ENCODE peak calls at places on chromosomes 11 and 22, in four cellular contexts. One of them, this sample, is unnamed.

GRCh38 chr11:88439356-88439755 is 101.8 kb upstream of the CTSC start:
- DNase-seq in NCI-H460: no peak
- DNase-seq in fibroblast of lung: no peak
- DNase-seq in fibroblast of gingiva: no peak
- DNase-seq in this sample: no peak

GRCh38 chr11:20154381-20154780 is 5.9 kb downstream of the DBX1 start:
- DNase-seq in NCI-H460: no peak
- DNase-seq in fibroblast of lung: peak; percentile 8
- DNase-seq in fibroblast of gingiva: peak; percentile 28
- DNase-seq in this sample: no peak

GRCh38 chr11:31417357-31417756 is 47.7 kb downstream of the DNAJC24 start:
- DNase-seq in NCI-H460: no peak
- DNase-seq in fibroblast of lung: no peak
- DNase-seq in fibroblast of gingiva: no peak
- DNase-seq in this sample: no peak

GRCh38 chr11:71286701-71287643 is 34.6 kb upstream of the SHANK2 start:
- DNase-seq in NCI-H460: no peak
- DNase-seq in fibroblast of lung: peak; percentile 98
- DNase-seq in fibroblast of gingiva: peak; percentile 100
- DNase-seq in this sample: peak; percentile 60

GRCh38 chr22:11616811-11617210 is 3911.2 kb upstream of the OR11H1 start:
- DNase-seq in NCI-H460: no peak
- DNase-seq in fibroblast of lung: no peak
- DNase-seq in fibroblast of gingiva: no peak
- DNase-seq in this sample: no peak

GRCh38 chr11:80529722-80530121 is 1088.9 kb upstream of the TENM4 start:
- DNase-seq in NCI-H460: no peak
- DNase-seq in fibroblast of lung: no peak
- DNase-seq in fibroblast of gingiva: no peak
- DNase-seq in this sample: no peak

GRCh38 chr22:17712441-17712840 is 61.8 kb downstream of the BID start:
- DNase-seq in NCI-H460: no peak
- DNase-seq in fibroblast of lung: peak; percentile 63
- DNase-seq in fibroblast of gingiva: no peak
- DNase-seq in this sample: no peak

GRCh38 chr11:117071344-117071787 is 26.9 kb downstream of the SIK3 start:
- DNase-seq in NCI-H460: peak; percentile 25
- DNase-seq in fibroblast of lung: peak; percentile 30
- DNase-seq in fibroblast of gingiva: peak; percentile 44
- DNase-seq in this sample: no peak

GRCh38 chr11:27514076-27514475 is 7.5 kb upstream of the LIN7C start:
- DNase-seq in NCI-H460: no peak
- DNase-seq in fibroblast of lung: no peak
- DNase-seq in fibroblast of gingiva: no peak
- DNase-seq in this sample: no peak

GRCh38 chr11:62508336-62509058 is 38.1 kb downstream of the AHNAK start:
- DNase-seq in NCI-H460: peak; percentile 59
- DNase-seq in fibroblast of lung: peak; percentile 59
- DNase-seq in fibroblast of gingiva: peak; percentile 88
- DNase-seq in this sample: no peak

GRCh38 chr11:125423247-125423849 is 72.7 kb downstream of the FEZ1 start:
- DNase-seq in NCI-H460: no peak
- DNase-seq in fibroblast of lung: no peak
- DNase-seq in fibroblast of gingiva: no peak
- DNase-seq in this sample: no peak

GRCh38 chr11:82194521-82194920 is 539.1 kb downstream of the FAM181B start:
- DNase-seq in NCI-H460: no peak
- DNase-seq in fibroblast of lung: no peak
- DNase-seq in fibroblast of gingiva: no peak
- DNase-seq in this sample: no peak

GRCh38 chr22:36763576-36763975 is 12.3 kb downstream of the IFT27 start:
- DNase-seq in NCI-H460: no peak
- DNase-seq in fibroblast of lung: no peak
- DNase-seq in fibroblast of gingiva: no peak
- DNase-seq in this sample: no peak

GRCh38 chr22:47275479-47276218 is 513.2 kb downstream of the TBC1D22A start:
- DNase-seq in NCI-H460: no peak
- DNase-seq in fibroblast of lung: peak; percentile 5
- DNase-seq in fibroblast of gingiva: peak; percentile 38
- DNase-seq in this sample: peak; percentile 20

GRCh38 chr11:2399488-2400068 is 972 bp upstream of the TSSC4 start:
- DNase-seq in NCI-H460: no peak
- DNase-seq in fibroblast of lung: no peak
- DNase-seq in fibroblast of gingiva: peak; percentile 37
- DNase-seq in this sample: no peak

GRCh38 chr11:55707029-55707428 is 45.0 kb downstream of the OR4C6 start:
- DNase-seq in NCI-H460: peak; percentile 25
- DNase-seq in fibroblast of lung: peak; percentile 9
- DNase-seq in fibroblast of gingiva: no peak
- DNase-seq in this sample: peak; percentile 5

GRCh38 chr22:46251266-46251665 is 1.2 kb upstream of the CDPF1 start:
- DNase-seq in NCI-H460: no peak
- DNase-seq in fibroblast of lung: no peak
- DNase-seq in fibroblast of gingiva: no peak
- DNase-seq in this sample: no peak

GRCh38 chr11:116851631-116852030 is 14.2 kb upstream of the APOA1 start:
- DNase-seq in NCI-H460: no peak
- DNase-seq in fibroblast of lung: peak; percentile 26
- DNase-seq in fibroblast of gingiva: no peak
- DNase-seq in this sample: no peak

GRCh38 chr11:58286249-58286648 is 18.2 kb upstream of the OR10W1 start:
- DNase-seq in NCI-H460: peak; percentile 1
- DNase-seq in fibroblast of lung: peak; percentile 37
- DNase-seq in fibroblast of gingiva: peak; percentile 4
- DNase-seq in this sample: peak; percentile 14

GRCh38 chr22:27474711-27475547 is 326.6 kb downstream of the MN1 start:
- DNase-seq in NCI-H460: no peak
- DNase-seq in fibroblast of lung: peak; percentile 98
- DNase-seq in fibroblast of gingiva: peak; percentile 57
- DNase-seq in this sample: peak; percentile 83

This sample was measured in HTR-8/SVneo.